ENCODE peak calls at places on chromosomes 16 and 17, in five cellular contexts. One of them, this sample, is unnamed.
A peak's percentile ranks its signal among the peaks of the same experiment; 100 is the strongest.

GRCh38 chr17:48795444-48796162 is 21.4 kb downstream of the TTLL6 start:
- DNase-seq in gastrocnemius medialis: no peak
- DNase-seq in choroid plexus epithelial cell: peak; percentile 73
- DNase-seq in AG09309: peak; percentile 55
- DNase-seq in fibroblast of the aortic adventitia: peak; percentile 43
- DNase-seq in this sample: no peak

GRCh38 chr17:83122834-83123233 is 43.4 kb downstream of the METRNL start:
- DNase-seq in choroid plexus epithelial cell: no peak
- DNase-seq in fibroblast of the aortic adventitia: no peak
- DNase-seq in AG09309: peak; percentile 75
- DNase-seq in gastrocnemius medialis: no peak
- DNase-seq in this sample: no peak

GRCh38 chr16:27781195-27781524 is 231.2 kb downstream of the KATNIP start:
- DNase-seq in AG09309: no peak
- DNase-seq in gastrocnemius medialis: no peak
- DNase-seq in fibroblast of the aortic adventitia: peak; percentile 47
- DNase-seq in choroid plexus epithelial cell: peak; percentile 19
- DNase-seq in this sample: peak; percentile 17

GRCh38 chr17:8622191-8622590 is 8.3 kb downstream of the MYH10 start:
- DNase-seq in choroid plexus epithelial cell: no peak
- DNase-seq in AG09309: no peak
- DNase-seq in fibroblast of the aortic adventitia: no peak
- DNase-seq in gastrocnemius medialis: no peak
- DNase-seq in this sample: no peak

GRCh38 chr17:82497483-82498405 is 21.8 kb upstream of the FOXK2 start:
- DNase-seq in gastrocnemius medialis: peak; percentile 42
- DNase-seq in AG09309: no peak
- DNase-seq in fibroblast of the aortic adventitia: peak; percentile 31
- DNase-seq in choroid plexus epithelial cell: peak; percentile 35
- DNase-seq in this sample: peak; percentile 58

GRCh38 chr17:7852919-7853692 is 1.8 kb upstream of the TMEM88 start:
- DNase-seq in choroid plexus epithelial cell: no peak
- DNase-seq in fibroblast of the aortic adventitia: no peak
- DNase-seq in gastrocnemius medialis: peak; percentile 13
- DNase-seq in AG09309: no peak
- DNase-seq in this sample: no peak

GRCh38 chr16:29811896-29812665 is at the start of gene PRRT2:
- DNase-seq in choroid plexus epithelial cell: peak; percentile 54
- DNase-seq in AG09309: no peak
- DNase-seq in fibroblast of the aortic adventitia: peak; percentile 53
- DNase-seq in gastrocnemius medialis: peak; percentile 39
- DNase-seq in this sample: peak; percentile 92

GRCh38 chr17:37802712-37803416 is 58.0 kb upstream of the HNF1B start:
- DNase-seq in choroid plexus epithelial cell: peak; percentile 82
- DNase-seq in AG09309: peak; percentile 44
- DNase-seq in fibroblast of the aortic adventitia: peak; percentile 71
- DNase-seq in gastrocnemius medialis: peak; percentile 15
- DNase-seq in this sample: no peak

GRCh38 chr17:35947156-35947585 is 3.7 kb upstream of the LYZL6 start:
- DNase-seq in gastrocnemius medialis: no peak
- DNase-seq in fibroblast of the aortic adventitia: peak; percentile 38
- DNase-seq in choroid plexus epithelial cell: peak; percentile 65
- DNase-seq in AG09309: no peak
- DNase-seq in this sample: peak; percentile 74

GRCh38 chr16:31711344-31711845 is 162.2 kb upstream of the ZNF267 start:
- DNase-seq in gastrocnemius medialis: no peak
- DNase-seq in fibroblast of the aortic adventitia: no peak
- DNase-seq in choroid plexus epithelial cell: no peak
- DNase-seq in AG09309: no peak
- DNase-seq in this sample: no peak
- TF ChIP-seq CTCF in gastrocnemius medialis: no peak
- TF ChIP-seq CTCF in fibroblast of the aortic adventitia: no peak
- TF ChIP-seq CTCF in choroid plexus epithelial cell: no peak
- TF ChIP-seq CTCF in AG09309: no peak
- TF ChIP-seq CTCF in this sample: no peak

GRCh38 chr17:65953316-65954147 is 238.4 kb downstream of the CEP112 start:
- DNase-seq in fibroblast of the aortic adventitia: no peak
- DNase-seq in AG09309: no peak
- DNase-seq in choroid plexus epithelial cell: peak; percentile 16
- DNase-seq in gastrocnemius medialis: no peak
- DNase-seq in this sample: no peak
- TF ChIP-seq CTCF in fibroblast of the aortic adventitia: no peak
- TF ChIP-seq CTCF in AG09309: no peak
- TF ChIP-seq CTCF in choroid plexus epithelial cell: no peak
- TF ChIP-seq CTCF in gastrocnemius medialis: no peak
- TF ChIP-seq CTCF in this sample: no peak

GRCh38 chr16:88991813-88992350 is 14.9 kb upstream of the CBFA2T3 start:
- DNase-seq in fibroblast of the aortic adventitia: no peak
- DNase-seq in choroid plexus epithelial cell: no peak
- DNase-seq in AG09309: no peak
- DNase-seq in gastrocnemius medialis: no peak
- DNase-seq in this sample: no peak
- TF ChIP-seq CTCF in fibroblast of the aortic adventitia: no peak
- TF ChIP-seq CTCF in choroid plexus epithelial cell: no peak
- TF ChIP-seq CTCF in AG09309: no peak
- TF ChIP-seq CTCF in gastrocnemius medialis: no peak
- TF ChIP-seq CTCF in this sample: no peak

GRCh38 chr16:47460755-47461597 is at the start of the genes ITFG1 and PHKB:
- DNase-seq in AG09309: peak; percentile 60
- DNase-seq in fibroblast of the aortic adventitia: peak; percentile 87
- DNase-seq in gastrocnemius medialis: peak; percentile 93
- DNase-seq in choroid plexus epithelial cell: peak; percentile 93
- DNase-seq in this sample: peak; percentile 96
- TF ChIP-seq CTCF in AG09309: no peak
- TF ChIP-seq CTCF in fibroblast of the aortic adventitia: peak; percentile 24
- TF ChIP-seq CTCF in gastrocnemius medialis: no peak
- TF ChIP-seq CTCF in choroid plexus epithelial cell: peak; percentile 20
- TF ChIP-seq CTCF in this sample: no peak

GRCh38 chr16:81639931-81640680 is 139.0 kb upstream of the PLCG2 start:
- DNase-seq in gastrocnemius medialis: no peak
- DNase-seq in choroid plexus epithelial cell: no peak
- DNase-seq in AG09309: no peak
- DNase-seq in fibroblast of the aortic adventitia: no peak
- DNase-seq in this sample: no peak

GRCh38 chr16:81640681-81641070 is 138.4 kb upstream of the PLCG2 start:
- DNase-seq in choroid plexus epithelial cell: no peak
- DNase-seq in AG09309: no peak
- DNase-seq in gastrocnemius medialis: no peak
- DNase-seq in fibroblast of the aortic adventitia: no peak
- DNase-seq in this sample: no peak

GRCh38 chr16:81638286-81638945 is 140.7 kb upstream of the PLCG2 start:
- DNase-seq in choroid plexus epithelial cell: no peak
- DNase-seq in fibroblast of the aortic adventitia: no peak
- DNase-seq in gastrocnemius medialis: no peak
- DNase-seq in AG09309: no peak
- DNase-seq in this sample: no peak

GRCh38 chr16:81637336-81638235 is 141.5 kb upstream of the PLCG2 start:
- DNase-seq in AG09309: no peak
- DNase-seq in choroid plexus epithelial cell: no peak
- DNase-seq in fibroblast of the aortic adventitia: no peak
- DNase-seq in gastrocnemius medialis: no peak
- DNase-seq in this sample: no peak

GRCh38 chr16:81639348-81639747 is 139.7 kb upstream of the PLCG2 start:
- DNase-seq in fibroblast of the aortic adventitia: no peak
- DNase-seq in gastrocnemius medialis: no peak
- DNase-seq in AG09309: no peak
- DNase-seq in choroid plexus epithelial cell: no peak
- DNase-seq in this sample: no peak
- TF ChIP-seq CTCF in fibroblast of the aortic adventitia: no peak
- TF ChIP-seq CTCF in gastrocnemius medialis: no peak
- TF ChIP-seq CTCF in AG09309: no peak
- TF ChIP-seq CTCF in choroid plexus epithelial cell: no peak
- TF ChIP-seq CTCF in this sample: no peak

DNA sequence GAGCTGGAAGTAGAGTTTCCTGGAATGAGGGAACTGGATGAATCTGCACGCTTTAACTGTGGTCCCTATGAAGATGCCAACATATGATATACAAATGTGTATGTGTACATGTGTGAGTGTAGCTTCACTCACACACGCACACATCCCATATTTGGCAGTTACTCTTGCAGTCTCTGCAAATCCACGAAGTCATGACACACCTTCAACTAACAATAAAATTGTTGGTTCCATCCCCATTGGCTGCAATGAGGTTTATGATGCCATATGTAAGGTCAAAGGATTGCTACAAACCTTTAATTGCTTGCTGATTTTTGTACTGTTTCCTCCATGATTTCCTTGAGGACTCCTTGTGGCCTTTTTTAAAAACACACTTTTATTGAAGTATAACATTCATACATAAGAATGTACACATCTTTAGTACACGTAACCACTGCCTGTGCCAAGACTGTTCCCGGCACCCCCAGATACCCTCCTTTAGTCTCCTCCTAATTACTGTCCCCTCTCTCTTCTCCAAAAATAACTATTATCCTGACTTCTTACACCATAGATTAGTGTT is 22.0 kb downstream of the MYO1D start:
- DNase-seq in AG09309: no peak
- DNase-seq in fibroblast of the aortic adventitia: no peak
- DNase-seq in gastrocnemius medialis: no peak
- DNase-seq in choroid plexus epithelial cell: no peak
- DNase-seq in this sample: no peak
- TF ChIP-seq CTCF in AG09309: peak; percentile 2
- TF ChIP-seq CTCF in fibroblast of the aortic adventitia: no peak
- TF ChIP-seq CTCF in gastrocnemius medialis: no peak
- TF ChIP-seq CTCF in choroid plexus epithelial cell: no peak
- TF ChIP-seq CTCF in this sample: no peak

GRCh38 chr17:79913896-79914812 is 74.9 kb upstream of the CBX4 start:
- DNase-seq in gastrocnemius medialis: no peak
- DNase-seq in fibroblast of the aortic adventitia: no peak
- DNase-seq in choroid plexus epithelial cell: no peak
- DNase-seq in AG09309: no peak
- DNase-seq in this sample: no peak

GRCh38 chr17:79916991-79917901 is 78.0 kb upstream of the CBX4 start:
- DNase-seq in choroid plexus epithelial cell: no peak
- DNase-seq in gastrocnemius medialis: no peak
- DNase-seq in AG09309: no peak
- DNase-seq in fibroblast of the aortic adventitia: no peak
- DNase-seq in this sample: no peak

GRCh38 chr17:79914813-79915740 is 75.8 kb upstream of the CBX4 start:
- DNase-seq in gastrocnemius medialis: no peak
- DNase-seq in AG09309: no peak
- DNase-seq in fibroblast of the aortic adventitia: no peak
- DNase-seq in choroid plexus epithelial cell: no peak
- DNase-seq in this sample: no peak

GRCh38 chr17:79916506-79916905 is 77.3 kb upstream of the CBX4 start:
- DNase-seq in gastrocnemius medialis: no peak
- DNase-seq in AG09309: no peak
- DNase-seq in choroid plexus epithelial cell: no peak
- DNase-seq in fibroblast of the aortic adventitia: no peak
- DNase-seq in this sample: no peak

GRCh38 chr17:79915850-79916430 is 76.7 kb upstream of the CBX4 start:
- DNase-seq in fibroblast of the aortic adventitia: peak; percentile 46
- DNase-seq in gastrocnemius medialis: no peak
- DNase-seq in AG09309: no peak
- DNase-seq in choroid plexus epithelial cell: peak; percentile 63
- DNase-seq in this sample: no peak
- TF ChIP-seq CTCF in fibroblast of the aortic adventitia: peak; percentile 28
- TF ChIP-seq CTCF in gastrocnemius medialis: no peak
- TF ChIP-seq CTCF in AG09309: peak; percentile 30
- TF ChIP-seq CTCF in choroid plexus epithelial cell: peak; percentile 65
- TF ChIP-seq CTCF in this sample: no peak

This sample was measured in glutamatergic neuron.